ENCODE peak calls at places on chromosomes 3 and 15, in eight cellular contexts. One of them, this sample, is unnamed.
A peak's percentile ranks its signal among the peaks of the same experiment; 100 is the strongest.

GRCh38 chr3:133761605-133762484 is 15.7 kb downstream of the TF start:
- DNase-seq in mammary epithelial cell: no peak
- DNase-seq in endothelial cell: no peak
- DNase-seq in RCC 7860: no peak
- DNase-seq in activated CD4-positive, CD25-positive, alpha-beta regulatory T cell treated with anti-CD3 and anti-CD28 coated beads, Interleukin-2, amount 50 U/mL, for 16 hours: no peak
- DNase-seq in stimulated activated CD8-positive, alpha-beta memory T cell treated with anti-CD3 and anti-CD28 coated beads, Interleukin-4, amount 100 ng/mL, for 1 hour: no peak
- DNase-seq in BJ: no peak
- DNase-seq in heart right ventricle: no peak
- DNase-seq in this sample: no peak

GRCh38 chr15:69557340-69558137 is 104.9 kb downstream of the RPLP1 start:
- DNase-seq in mammary epithelial cell: peak; percentile 87
- DNase-seq in endothelial cell: no peak
- DNase-seq in RCC 7860: peak; percentile 96
- DNase-seq in activated CD4-positive, CD25-positive, alpha-beta regulatory T cell treated with anti-CD3 and anti-CD28 coated beads, Interleukin-2, amount 50 U/mL, for 16 hours: no peak
- DNase-seq in stimulated activated CD8-positive, alpha-beta memory T cell treated with anti-CD3 and anti-CD28 coated beads, Interleukin-4, amount 100 ng/mL, for 1 hour: no peak
- DNase-seq in BJ: peak; percentile 92
- DNase-seq in heart right ventricle: no peak
- DNase-seq in this sample: no peak

GRCh38 chr3:32948625-32949445 is 2.6 kb upstream of the CCR4 start:
- DNase-seq in mammary epithelial cell: no peak
- DNase-seq in endothelial cell: no peak
- DNase-seq in RCC 7860: no peak
- DNase-seq in activated CD4-positive, CD25-positive, alpha-beta regulatory T cell treated with anti-CD3 and anti-CD28 coated beads, Interleukin-2, amount 50 U/mL, for 16 hours: no peak
- DNase-seq in stimulated activated CD8-positive, alpha-beta memory T cell treated with anti-CD3 and anti-CD28 coated beads, Interleukin-4, amount 100 ng/mL, for 1 hour: no peak
- DNase-seq in BJ: no peak
- DNase-seq in heart right ventricle: no peak
- DNase-seq in this sample: no peak

GRCh38 chr15:79978694-79979519 is 7.9 kb upstream of the BCL2A1 start:
- DNase-seq in mammary epithelial cell: peak; percentile 64
- DNase-seq in endothelial cell: no peak
- DNase-seq in RCC 7860: no peak
- DNase-seq in activated CD4-positive, CD25-positive, alpha-beta regulatory T cell treated with anti-CD3 and anti-CD28 coated beads, Interleukin-2, amount 50 U/mL, for 16 hours: no peak
- DNase-seq in stimulated activated CD8-positive, alpha-beta memory T cell treated with anti-CD3 and anti-CD28 coated beads, Interleukin-4, amount 100 ng/mL, for 1 hour: no peak
- DNase-seq in BJ: peak; percentile 37
- DNase-seq in heart right ventricle: no peak
- DNase-seq in this sample: no peak

GRCh38 chr3:45993421-45994027 is 2.1 kb downstream of the FYCO1 start:
- DNase-seq in mammary epithelial cell: no peak
- DNase-seq in endothelial cell: no peak
- DNase-seq in RCC 7860: no peak
- DNase-seq in activated CD4-positive, CD25-positive, alpha-beta regulatory T cell treated with anti-CD3 and anti-CD28 coated beads, Interleukin-2, amount 50 U/mL, for 16 hours: no peak
- DNase-seq in stimulated activated CD8-positive, alpha-beta memory T cell treated with anti-CD3 and anti-CD28 coated beads, Interleukin-4, amount 100 ng/mL, for 1 hour: no peak
- DNase-seq in BJ: no peak
- DNase-seq in heart right ventricle: no peak
- DNase-seq in this sample: no peak

GRCh38 chr3:169661567-169662214 is 1.8 kb downstream of the MECOM start:
- DNase-seq in mammary epithelial cell: peak; percentile 46
- DNase-seq in endothelial cell: peak; percentile 51
- DNase-seq in RCC 7860: no peak
- DNase-seq in activated CD4-positive, CD25-positive, alpha-beta regulatory T cell treated with anti-CD3 and anti-CD28 coated beads, Interleukin-2, amount 50 U/mL, for 16 hours: no peak
- DNase-seq in stimulated activated CD8-positive, alpha-beta memory T cell treated with anti-CD3 and anti-CD28 coated beads, Interleukin-4, amount 100 ng/mL, for 1 hour: no peak
- DNase-seq in BJ: no peak
- DNase-seq in heart right ventricle: peak; percentile 47
- DNase-seq in this sample: peak; percentile 40

GRCh38 chr15:34018021-34018645 is 20.9 kb downstream of the AVEN start:
- DNase-seq in mammary epithelial cell: no peak
- DNase-seq in endothelial cell: no peak
- DNase-seq in RCC 7860: no peak
- DNase-seq in activated CD4-positive, CD25-positive, alpha-beta regulatory T cell treated with anti-CD3 and anti-CD28 coated beads, Interleukin-2, amount 50 U/mL, for 16 hours: no peak
- DNase-seq in stimulated activated CD8-positive, alpha-beta memory T cell treated with anti-CD3 and anti-CD28 coated beads, Interleukin-4, amount 100 ng/mL, for 1 hour: no peak
- DNase-seq in BJ: no peak
- DNase-seq in heart right ventricle: no peak
- DNase-seq in this sample: no peak

GRCh38 chr3:172303181-172303580 is 145.1 kb downstream of the GHSR start:
- DNase-seq in mammary epithelial cell: no peak
- DNase-seq in endothelial cell: no peak
- DNase-seq in RCC 7860: no peak
- DNase-seq in activated CD4-positive, CD25-positive, alpha-beta regulatory T cell treated with anti-CD3 and anti-CD28 coated beads, Interleukin-2, amount 50 U/mL, for 16 hours: no peak
- DNase-seq in stimulated activated CD8-positive, alpha-beta memory T cell treated with anti-CD3 and anti-CD28 coated beads, Interleukin-4, amount 100 ng/mL, for 1 hour: no peak
- DNase-seq in BJ: no peak
- DNase-seq in heart right ventricle: no peak
- DNase-seq in this sample: no peak

GRCh38 chr3:32176989-32177701 is 61.3 kb upstream of the CMTM8 start:
- DNase-seq in mammary epithelial cell: peak; percentile 75
- DNase-seq in endothelial cell: peak; percentile 82
- DNase-seq in RCC 7860: peak; percentile 29
- DNase-seq in activated CD4-positive, CD25-positive, alpha-beta regulatory T cell treated with anti-CD3 and anti-CD28 coated beads, Interleukin-2, amount 50 U/mL, for 16 hours: peak; percentile 45
- DNase-seq in stimulated activated CD8-positive, alpha-beta memory T cell treated with anti-CD3 and anti-CD28 coated beads, Interleukin-4, amount 100 ng/mL, for 1 hour: peak; percentile 21
- DNase-seq in BJ: no peak
- DNase-seq in heart right ventricle: no peak
- DNase-seq in this sample: no peak

GRCh38 chr15:92899910-92900711 is at the start of gene CHD2:
- DNase-seq in mammary epithelial cell: peak; percentile 88
- DNase-seq in endothelial cell: peak; percentile 60
- DNase-seq in RCC 7860: peak; percentile 83
- DNase-seq in activated CD4-positive, CD25-positive, alpha-beta regulatory T cell treated with anti-CD3 and anti-CD28 coated beads, Interleukin-2, amount 50 U/mL, for 16 hours: peak; percentile 52
- DNase-seq in stimulated activated CD8-positive, alpha-beta memory T cell treated with anti-CD3 and anti-CD28 coated beads, Interleukin-4, amount 100 ng/mL, for 1 hour: no peak
- DNase-seq in BJ: no peak
- DNase-seq in heart right ventricle: peak; percentile 33
- DNase-seq in this sample: peak; percentile 59

GRCh38 chr15:36914466-36914865 is 185.9 kb downstream of the MEIS2 start:
- DNase-seq in mammary epithelial cell: no peak
- DNase-seq in endothelial cell: no peak
- DNase-seq in RCC 7860: no peak
- DNase-seq in activated CD4-positive, CD25-positive, alpha-beta regulatory T cell treated with anti-CD3 and anti-CD28 coated beads, Interleukin-2, amount 50 U/mL, for 16 hours: no peak
- DNase-seq in stimulated activated CD8-positive, alpha-beta memory T cell treated with anti-CD3 and anti-CD28 coated beads, Interleukin-4, amount 100 ng/mL, for 1 hour: no peak
- DNase-seq in BJ: no peak
- DNase-seq in heart right ventricle: no peak
- DNase-seq in this sample: no peak

GRCh38 chr3:97111237-97111636 is 296.8 kb downstream of the EPHA6 start:
- DNase-seq in mammary epithelial cell: no peak
- DNase-seq in endothelial cell: no peak
- DNase-seq in RCC 7860: no peak
- DNase-seq in activated CD4-positive, CD25-positive, alpha-beta regulatory T cell treated with anti-CD3 and anti-CD28 coated beads, Interleukin-2, amount 50 U/mL, for 16 hours: no peak
- DNase-seq in stimulated activated CD8-positive, alpha-beta memory T cell treated with anti-CD3 and anti-CD28 coated beads, Interleukin-4, amount 100 ng/mL, for 1 hour: no peak
- DNase-seq in BJ: no peak
- DNase-seq in heart right ventricle: no peak
- DNase-seq in this sample: no peak

GRCh38 chr15:74653426-74654082 is 37.9 kb downstream of the CLK3 start:
- DNase-seq in mammary epithelial cell: peak; percentile 60
- DNase-seq in endothelial cell: no peak
- DNase-seq in RCC 7860: peak; percentile 13
- DNase-seq in activated CD4-positive, CD25-positive, alpha-beta regulatory T cell treated with anti-CD3 and anti-CD28 coated beads, Interleukin-2, amount 50 U/mL, for 16 hours: no peak
- DNase-seq in stimulated activated CD8-positive, alpha-beta memory T cell treated with anti-CD3 and anti-CD28 coated beads, Interleukin-4, amount 100 ng/mL, for 1 hour: no peak
- DNase-seq in BJ: peak; percentile 63
- DNase-seq in heart right ventricle: no peak
- DNase-seq in this sample: no peak